ENCODE peak calls at places on chromosomes 12 and 14, in seven cellular contexts. A, I, W, E, P, C and R are unnamed samples.

GRCh38 chr14:105944632-105945610 is 418.5 kb downstream of the TMEM121 start:
- DNase-seq in A (peak; percentile 77), I (peak; percentile 84), W (peak; percentile 40), E (peak; percentile 23), P (peak; percentile 64), C (peak; percentile 66), R (peak; percentile 86)

GRCh38 chr12:109432842-109433304 is 44.2 kb downstream of the KCTD10 start:
- DNase-seq in A (peak; percentile 74), I (peak; percentile 89), W (peak; percentile 84), E (peak; percentile 69), P (peak; percentile 81), C (peak; percentile 94), R (peak; percentile 82)

GRCh38 chr14:102928412-102929348 is 6.2 kb downstream of the AMN start:
- DNase-seq in A (peak; percentile 65), I (peak; percentile 79), W (peak; percentile 43), E (peak; percentile 26), P (peak; percentile 85), C (peak; percentile 58), R (peak; percentile 84)

GRCh38 chr12:103756443-103756842 is 84.6 kb downstream of the NT5DC3 start:
- DNase-seq in A (no peak), I (no peak), W (no peak), E (no peak), P (no peak), C (no peak), R (no peak)

GRCh38 chr14:103518416-103519042 is 4.1 kb downstream of the CKB start:
- DNase-seq in A (peak; percentile 50), I (peak; percentile 68), W (peak; percentile 68), E (peak; percentile 14), P (peak; percentile 76), C (peak; percentile 59), R (peak; percentile 59)

GRCh38 chr12:89862511-89863331 is 154.1 kb upstream of the ATP2B1 start:
- DNase-seq in A (peak; percentile 20), I (peak; percentile 68), W (peak; percentile 58), E (no peak), P (no peak), C (no peak), R (peak; percentile 92)

GRCh38 chr12:72832024-72832423 is 559.9 kb downstream of the TRHDE start:
- DNase-seq in A (no peak), I (no peak), W (peak; percentile 10), E (no peak), P (no peak), C (no peak), R (no peak)

GRCh38 chr14:50736932-50737419 is 68.9 kb upstream of the SAV1 start:
- DNase-seq in A (peak; percentile 63), I (peak; percentile 78), W (no peak), E (no peak), P (no peak), C (no peak), R (peak; percentile 94)

GRCh38 chr12:115078334-115078733 is 394.4 kb upstream of the TBX3 start:
- DNase-seq in A (no peak), I (no peak), W (no peak), E (no peak), P (no peak), C (no peak), R (no peak)

GRCh38 chr12:118160536-118160935 is 24.6 kb downstream of the PEBP1 start:
- DNase-seq in A (no peak), I (no peak), W (no peak), E (no peak), P (no peak), C (no peak), R (no peak)

GRCh38 chr12:57868211-57868610 is 21.7 kb upstream of the CTDSP2 start:
- DNase-seq in A (no peak), I (no peak), W (no peak), E (no peak), P (no peak), C (no peak), R (no peak)

GRCh38 chr12:52147367-52147972 is 44.3 kb downstream of the KRT80 start:
- DNase-seq in A (no peak), I (no peak), W (peak; percentile 88), E (no peak), P (no peak), C (peak; percentile 96), R (no peak)

GRCh38 chr14:89451229-89451628 is 34.2 kb upstream of the FOXN3 start:
- DNase-seq in A (no peak), I (no peak), W (no peak), E (no peak), P (no peak), C (no peak), R (no peak)

GRCh38 chr12:88958961-88959360 is 378.7 kb upstream of the KITLG start:
- DNase-seq in A (no peak), I (no peak), W (no peak), E (peak; percentile 98), P (no peak), C (no peak), R (no peak)

GRCh38 chr14:20855652-20856291 is 35.4 kb upstream of the RNASE3 start:
- DNase-seq in A (peak; percentile 32), I (peak; percentile 69), W (peak; percentile 57), E (no peak), P (peak; percentile 45), C (peak; percentile 80), R (peak; percentile 79)

GRCh38 chr12:19998968-19999792 is 369.2 kb upstream of the PDE3A start:
- DNase-seq in A (no peak), I (no peak), W (no peak), E (no peak), P (no peak), C (no peak), R (no peak)